ENCODE peak calls at places on chromosomes 1 and 21, in seven cellular contexts. W, Z, L, K, D, M and Q are unnamed samples.
A peak's percentile ranks its signal among the peaks of the same experiment; 100 is the strongest.

GRCh38 chr1:157302724-157303123 is 164.5 kb upstream of the ETV3 start:
- DNase-seq in M (no peak), K (no peak), D (no peak), W (no peak), Z (no peak), L (no peak), Q (no peak)

GRCh38 chr1:9427388-9427787 is 111.9 kb upstream of the SLC25A33 start:
- DNase-seq in W (no peak), L (no peak), Z (no peak), D (no peak), M (no peak), K (no peak), Q (no peak)

GRCh38 chr1:22512873-22513272 is 50.4 kb upstream of the EPHA8 start:
- DNase-seq in K (no peak), W (no peak), L (no peak), Z (no peak), D (no peak), M (no peak), Q (no peak)

GRCh38 chr1:164369698-164370365 is 189.2 kb upstream of the PBX1 start:
- DNase-seq in L (no peak), D (no peak), Z (no peak), M (no peak), K (no peak), W (no peak), Q (no peak)

GRCh38 chr21:27526451-27526850 is 559.6 kb upstream of the ADAMTS5 start:
- DNase-seq in Z (no peak), K (no peak), M (no peak), L (no peak), W (no peak), D (no peak), Q (no peak)

GRCh38 chr1:73472810-73473209 is 725.2 kb downstream of the LRRIQ3 start:
- DNase-seq in W (no peak), Z (no peak), L (no peak), M (no peak), D (no peak), K (no peak), Q (no peak)

GRCh38 chr1:201288765-201289164 is 5.5 kb downstream of the PKP1 start:
- DNase-seq in L (no peak), M (no peak), K (no peak), W (no peak), D (no peak), Z (no peak), Q (no peak)

GRCh38 chr1:47436979-47437517 is 796 bp upstream of the FOXD2 start:
- DNase-seq in K (no peak), W (peak; percentile 51), Z (no peak), M (no peak), D (no peak), L (no peak), Q (no peak)

GRCh38 chr1:26541816-26542711 is 12.5 kb downstream of the RPS6KA1 start:
- DNase-seq in M (no peak), K (peak; percentile 47), L (peak; percentile 88), W (peak; percentile 73), D (peak; percentile 95), Z (no peak), Q (no peak)

GRCh38 chr1:59156031-59156430 is 140.9 kb upstream of the FGGY start:
- DNase-seq in L (no peak), K (no peak), D (no peak), W (no peak), Z (no peak), M (no peak), Q (no peak)

GRCh38 chr1:27360159-27361043 is 6.4 kb downstream of the MAP3K6 start:
- DNase-seq in K (no peak), L (no peak), M (no peak), D (peak; percentile 65), W (no peak), Z (no peak), Q (no peak)

GRCh38 chr1:157932082-157932481 is 61.4 kb upstream of the KIRREL1 start:
- DNase-seq in K (no peak), L (no peak), M (no peak), Z (no peak), D (peak; percentile 11), W (no peak), Q (no peak)

GRCh38 chr1:57945045-57945444 is 521.2 kb upstream of the DAB1 start:
- DNase-seq in Z (no peak), M (no peak), W (no peak), K (no peak), D (no peak), L (no peak), Q (no peak)

GRCh38 chr1:221039616-221040015 is 160.4 kb downstream of the HLX start:
- DNase-seq in K (no peak), L (no peak), M (peak; percentile 3), D (no peak), Z (no peak), W (peak; percentile 27), Q (no peak)
- TF ChIP-seq SIN3A in K (no peak), L (no peak), M (no peak), D (no peak), Z (no peak), W (no peak), Q (no peak)

DNA sequence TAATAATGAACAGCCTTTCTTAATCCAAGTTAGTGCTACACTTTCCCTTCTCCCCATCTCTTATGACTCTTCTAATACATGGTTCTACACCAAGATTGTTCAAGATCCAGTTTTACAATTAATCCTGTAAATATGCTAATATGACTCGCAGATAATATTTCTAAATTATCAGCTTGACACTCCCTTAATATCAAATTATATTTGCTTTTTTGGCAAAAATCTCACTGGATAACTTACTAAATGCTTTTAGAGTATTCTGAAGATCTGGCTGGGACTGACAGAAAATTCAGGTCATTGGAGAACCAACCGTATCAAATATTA is 24.4 kb upstream of the CR1L start:
- DNase-seq in M (no peak), D (no peak), K (no peak), Z (no peak), L (no peak), W (no peak), Q (no peak)
- TF ChIP-seq CTCF in M (no peak), D (no peak), K (no peak), Z (no peak), L (no peak), W (no peak), Q (peak; percentile 43)

GRCh38 chr21:35232545-35233176 is 183.6 kb upstream of the RUNX1 start:
- DNase-seq in K (peak; percentile 31), W (no peak), L (no peak), D (peak; percentile 59), M (no peak), Z (peak; percentile 88), Q (peak; percentile 84)
- TF ChIP-seq SIN3A in K (no peak), W (no peak), L (no peak), D (no peak), M (no peak), Z (no peak), Q (no peak)

GRCh38 chr1:174189424-174190062 is 30.2 kb downstream of the RABGAP1L start:
- DNase-seq in L (no peak), D (no peak), W (no peak), Z (no peak), K (no peak), M (no peak), Q (no peak)
- TF ChIP-seq CTCF in L (peak; percentile 13), D (peak; percentile 11), W (no peak), Z (no peak), K (peak; percentile 46), M (peak; percentile 20), Q (peak; percentile 24)

GRCh38 chr1:10814954-10815862 is 18.8 kb upstream of the CASZ1 start:
- DNase-seq in Z (no peak), D (no peak), K (peak; percentile 28), M (no peak), W (no peak), L (no peak), Q (no peak)
- TF ChIP-seq SIN3A in Z (no peak), D (no peak), K (no peak), M (no peak), W (no peak), L (no peak), Q (no peak)

GRCh38 chr1:166827426-166827825 is 11.8 kb upstream of the POGK start:
- DNase-seq in M (no peak), W (no peak), L (no peak), Z (no peak), K (no peak), D (no peak), Q (no peak)

GRCh38 chr1:166819982-166820381 is 19.3 kb upstream of the POGK start:
- DNase-seq in M (no peak), D (no peak), Z (no peak), K (no peak), L (no peak), W (no peak), Q (no peak)

DNA sequence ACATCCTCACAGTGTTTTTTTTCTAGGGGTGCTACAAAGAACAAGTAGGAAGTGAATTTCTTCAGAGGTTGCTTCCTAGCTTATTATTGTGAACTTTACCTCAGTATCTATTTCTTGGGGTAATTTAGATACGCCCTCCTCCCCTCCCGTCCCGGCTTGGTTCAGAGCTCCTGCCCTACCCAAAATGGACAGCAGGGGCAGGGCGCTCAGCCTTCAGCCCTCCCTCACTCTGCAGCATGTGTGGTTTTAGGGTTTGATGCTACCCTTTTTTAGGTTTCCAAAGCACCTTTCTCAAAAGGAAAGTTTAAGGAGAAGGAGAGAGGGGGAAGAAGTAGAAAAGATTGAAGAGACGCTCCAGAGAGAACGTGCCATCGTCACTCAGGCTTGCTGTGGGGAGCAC is 16.9 kb upstream of the POGK start:
- DNase-seq in L (no peak), M (no peak), W (peak; percentile 45), D (peak; percentile 67), K (no peak), Z (no peak), Q (no peak)
- TF ChIP-seq CTCF in L (peak; percentile 36), M (peak; percentile 74), W (peak; percentile 49), D (peak; percentile 77), K (no peak), Z (peak; percentile 79), Q (peak; percentile 43)

DNA sequence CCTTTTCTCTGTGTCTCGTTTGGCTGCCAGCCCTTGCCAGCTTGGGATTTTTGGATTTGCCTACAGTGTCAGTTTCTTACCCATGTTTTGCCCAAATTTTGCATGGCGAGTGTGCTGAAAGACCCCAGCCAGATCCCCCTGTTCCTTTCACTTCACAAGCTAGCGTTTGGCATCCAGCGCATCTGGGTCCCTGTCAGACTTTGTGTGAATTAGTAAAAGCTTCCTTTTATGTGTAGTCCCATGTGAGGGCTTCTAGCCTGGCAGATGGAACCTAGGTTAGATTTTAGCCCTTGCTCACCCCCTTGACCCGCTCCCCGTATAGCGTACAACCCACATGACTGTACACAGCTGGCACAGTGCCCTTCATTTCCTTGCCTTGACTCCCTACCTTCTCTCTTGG is 22.3 kb upstream of the GALNT2 start:
- DNase-seq in Z (no peak), D (no peak), L (no peak), M (no peak), K (no peak), W (no peak), Q (no peak)
- TF ChIP-seq SIN3A in Z (no peak), D (no peak), L (no peak), M (no peak), K (no peak), W (no peak), Q (no peak)

GRCh38 chr1:60832372-60832771 is 250.0 kb upstream of the NFIA start:
- DNase-seq in D (no peak), W (no peak), M (no peak), L (no peak), K (no peak), Z (no peak), Q (no peak)
- TF ChIP-seq CTCF in D (no peak), W (no peak), M (no peak), L (no peak), K (no peak), Z (no peak), Q (no peak)